ENCODE peak calls at places on chromosomes 16 and 17, in ten cellular contexts. S is renal cortical epithelial cell; M is substantia nigra; O is stimulated activated effector memory CD8-positive, alpha-beta T cell treated with anti-CD3 and anti-CD28 coated beads, Interleukin-12 subunit alpha, Interleukin-12 subunit beta, amount 100 ng/mL, for 72 hours; B is stimulated activated CD8-positive, alpha-beta memory T cell treated with anti-CD3 and anti-CD28 coated beads, Interleukin-12 subunit alpha, Interleukin-12 subunit beta, amount 100 ng/mL, for 4 hours; I is right lobe of liver; E is cardiac muscle cell; X is AG04450; C is NCI-H187 treated with DMSO at 0.1 percent for 48 hours; V is uterus. L is an unnamed sample.

GRCh38 chr17:5678171-5678570 is 93.9 kb upstream of the NLRP1 start:
- DNase-seq in X (no peak), O (no peak), S (no peak), V (no peak), E (no peak), C (no peak), M (no peak), I (no peak), B (no peak), L (no peak)

GRCh38 chr17:3891626-3892094 is 1.2 kb downstream of the CAMKK1 start:
- DNase-seq in O (no peak), M (no peak), E (no peak), C (no peak), V (no peak), X (no peak), B (no peak), S (no peak), I (no peak), L (no peak)

GRCh38 chr17:65459667-65460415 is 101.6 kb downstream of the AXIN2 start:
- DNase-seq in X (no peak), C (no peak), S (no peak), M (no peak), E (no peak), O (no peak), B (no peak), V (no peak), I (no peak), L (no peak)

GRCh38 chr17:37182786-37183185 is 193.0 kb upstream of the C17orf78 start:
- DNase-seq in S (peak), M (no peak), I (no peak), C (no peak), E (no peak), X (no peak), O (no peak), B (no peak), V (no peak), L (no peak)

GRCh38 chr17:33871720-33872535 is 383.2 kb upstream of the CCL2 start:
- DNase-seq in X (no peak), O (no peak), B (no peak), S (peak), M (no peak), I (no peak), C (no peak), E (no peak), V (no peak), L (no peak)

GRCh38 chr17:80154166-80154565 is 7.2 kb upstream of the EIF4A3 start:
- DNase-seq in I (no peak), E (no peak), B (no peak), O (no peak), S (no peak), C (no peak), V (no peak), M (no peak), X (no peak), L (no peak)

GRCh38 chr17:78394209-78394608 is 15.8 kb downstream of the PGS1 start:
- DNase-seq in S (peak), I (no peak), B (no peak), O (no peak), E (no peak), M (no peak), X (no peak), V (no peak), C (peak), L (no peak)

GRCh38 chr17:72123496-72123963 is 2.7 kb downstream of the SOX9 start:
- DNase-seq in I (no peak), O (no peak), M (no peak), V (no peak), S (no peak), C (no peak), X (no peak), B (no peak), E (no peak), L (no peak)

GRCh38 chr17:69760562-69760961 is 314.5 kb upstream of the KCNJ16 start:
- DNase-seq in C (no peak), X (no peak), B (no peak), S (peak), V (no peak), M (no peak), I (no peak), E (no peak), O (no peak), L (no peak)

GRCh38 chr17:76199466-76199865 is 40.8 kb downstream of the RNF157 start:
- DNase-seq in I (no peak), M (no peak), C (no peak), V (no peak), B (peak), X (no peak), S (no peak), O (no peak), E (no peak), L (no peak)

GRCh38 chr17:7477392-7478275 is 1.8 kb downstream of the ZBTB4 start:
- DNase-seq in B (peak), X (peak), V (no peak), I (no peak), E (peak), S (peak), O (no peak), C (no peak), M (peak), L (peak)

GRCh38 chr16:5621826-5622225 is 524.2 kb upstream of the EEF2KMT start:
- DNase-seq in B (no peak), M (no peak), E (no peak), V (no peak), S (no peak), I (no peak), C (no peak), O (no peak), X (no peak), L (no peak)

GRCh38 chr17:17078832-17079231 is 36.6 kb downstream of the MPRIP start:
- DNase-seq in S (no peak), X (no peak), O (no peak), V (no peak), M (no peak), B (no peak), I (no peak), E (no peak), C (no peak), L (no peak)

GRCh38 chr17:38705803-38706624 is 941 bp downstream of the MLLT6 start:
- DNase-seq in O (peak), B (peak), E (peak), C (no peak), V (peak), S (no peak), I (no peak), M (no peak), X (no peak), L (peak)

GRCh38 chr16:85535352-85536072 is 77.6 kb upstream of the GSE1 start:
- DNase-seq in C (no peak), B (no peak), I (peak), X (no peak), E (peak), V (no peak), S (no peak), O (no peak), M (no peak), L (no peak)

GRCh38 chr16:27367463-27368357 is 34.3 kb upstream of the IL21R start:
- DNase-seq in B (peak), I (peak), C (no peak), E (peak), M (no peak), V (peak), O (peak), S (peak), X (peak), L (peak)

GRCh38 chr17:57861737-57862409 is 12.0 kb upstream of the MRPS23 start:
- DNase-seq in O (no peak), V (peak), C (no peak), M (no peak), X (no peak), S (peak), B (no peak), E (peak), I (no peak), L (peak)

GRCh38 chr17:68682913-68683312 is 81.7 kb upstream of the FAM20A start:
- DNase-seq in C (no peak), M (no peak), X (no peak), I (no peak), E (no peak), B (no peak), O (no peak), V (no peak), S (no peak), L (no peak)

GRCh38 chr17:1182831-1183578 is 3.2 kb upstream of the ABR start:
- DNase-seq in O (no peak), V (no peak), S (peak), B (no peak), M (no peak), E (peak), X (no peak), I (no peak), C (no peak), L (no peak)

GRCh38 chr16:6835941-6836340 is 496.7 kb upstream of the RBFOX1 start:
- DNase-seq in B (no peak), X (no peak), V (no peak), M (no peak), S (peak), I (no peak), O (no peak), C (no peak), E (no peak), L (no peak)

GRCh38 chr17:283911-284675 is 68.5 kb downstream of the RPH3AL start:
- DNase-seq in O (no peak), B (no peak), V (no peak), X (no peak), E (no peak), M (no peak), C (no peak), S (no peak), I (peak), L (no peak)

GRCh38 chr17:72984145-72984924 is 108.2 kb downstream of the SLC39A11 start:
- DNase-seq in S (peak), M (no peak), E (no peak), X (peak), I (no peak), O (no peak), V (no peak), C (no peak), B (no peak), L (no peak)

GRCh38 chr16:58026139-58026704 is 668 bp downstream of the MMP15 start:
- DNase-seq in I (peak), V (no peak), X (no peak), E (no peak), B (no peak), O (peak), M (peak), S (no peak), C (no peak), L (no peak)

GRCh38 chr17:74547736-74548135 is 1.8 kb upstream of the CD300C start:
- DNase-seq in X (no peak), B (no peak), C (no peak), E (no peak), M (no peak), V (no peak), O (no peak), S (no peak), I (no peak), L (no peak)

GRCh38 chr16:50653056-50653455 is 28.1 kb downstream of the SNX20 start:
- DNase-seq in E (no peak), I (no peak), M (no peak), X (no peak), C (no peak), V (no peak), B (no peak), S (no peak), O (no peak), L (no peak)

GRCh38 chr16:85573696-85574641 is 39.2 kb upstream of the GSE1 start:
- DNase-seq in X (no peak), C (no peak), O (no peak), I (no peak), M (peak), V (peak), B (no peak), S (no peak), E (peak), L (peak)

GRCh38 chr16:54957403-54957802 is 26.7 kb downstream of the IRX5 start:
- DNase-seq in C (no peak), S (no peak), M (no peak), I (no peak), O (no peak), X (no peak), E (peak), V (no peak), B (no peak), L (no peak)

GRCh38 chr16:24844101-24845030 is 1.4 kb upstream of the SLC5A11 start:
- DNase-seq in B (no peak), C (no peak), X (no peak), S (peak), V (no peak), I (no peak), O (no peak), E (no peak), M (no peak), L (peak)

GRCh38 chr17:13581925-13582324 is 19.8 kb downstream of the HS3ST3A1 start:
- DNase-seq in C (no peak), S (no peak), V (no peak), E (no peak), O (no peak), B (no peak), M (no peak), X (no peak), I (no peak), L (no peak)

GRCh38 chr16:75861981-75862380 is 135.7 kb upstream of the CPHXL start:
- DNase-seq in O (no peak), S (no peak), M (no peak), I (no peak), C (no peak), E (no peak), X (no peak), V (no peak), B (no peak), L (no peak)

GRCh38 chr17:27247071-27247957 is 46.6 kb upstream of the WSB1 start:
- DNase-seq in E (no peak), X (peak), I (peak), C (no peak), M (no peak), B (no peak), O (no peak), S (peak), V (peak), L (peak)

GRCh38 chr17:80892900-80893603 is 98.6 kb upstream of the CHMP6 start:
- DNase-seq in V (no peak), I (no peak), C (no peak), O (peak), B (peak), E (no peak), M (no peak), S (peak), X (peak), L (no peak)

GRCh38 chr16:88602091-88602490 is 31.9 kb downstream of the ZC3H18 start:
- DNase-seq in C (no peak), M (no peak), S (no peak), E (no peak), O (no peak), V (no peak), X (no peak), B (no peak), I (peak), L (no peak)

GRCh38 chr16:13429411-13429810 is 490.5 kb upstream of the ERCC4 start:
- DNase-seq in X (no peak), M (no peak), B (no peak), C (no peak), O (no peak), S (no peak), E (no peak), I (no peak), V (no peak), L (no peak)

GRCh38 chr16:85524630-85525463 is 88.3 kb upstream of the GSE1 start:
- DNase-seq in E (no peak), X (no peak), B (no peak), M (no peak), V (no peak), C (no peak), O (no peak), S (peak), I (peak), L (peak)

L was measured in right atrium auricular region.